ENCODE peak calls at places on chromosomes 13 and 19, in seven cellular contexts. One of them, this sample, is unnamed.

GRCh38 chr19:2186071-2186846 is 22.5 kb downstream of the DOT1L start:
- DNase-seq in neural progenitor cell: peak; percentile 39
- DNase-seq in colonic mucosa: peak; percentile 52
- DNase-seq in esophagus squamous epithelium: no peak
- DNase-seq in psoas muscle: peak; percentile 96
- DNase-seq in endodermal cell: peak; percentile 70
- DNase-seq in PC-3: no peak
- DNase-seq in this sample: no peak

GRCh38 chr19:58279925-58280316 is 1.2 kb downstream of the ZNF8 start:
- DNase-seq in endodermal cell: no peak
- DNase-seq in colonic mucosa: no peak
- DNase-seq in psoas muscle: no peak
- DNase-seq in esophagus squamous epithelium: no peak
- DNase-seq in neural progenitor cell: no peak
- DNase-seq in PC-3: no peak
- DNase-seq in this sample: no peak

GRCh38 chr19:16791942-16792341 is 37.3 kb upstream of the SIN3B start:
- DNase-seq in psoas muscle: no peak
- DNase-seq in esophagus squamous epithelium: no peak
- DNase-seq in colonic mucosa: no peak
- DNase-seq in neural progenitor cell: no peak
- DNase-seq in PC-3: no peak
- DNase-seq in endodermal cell: no peak
- DNase-seq in this sample: no peak

GRCh38 chr19:35153701-35154534 is 617 bp upstream of the FXYD5 start:
- DNase-seq in esophagus squamous epithelium: no peak
- DNase-seq in colonic mucosa: peak; percentile 50
- DNase-seq in PC-3: peak; percentile 58
- DNase-seq in psoas muscle: peak; percentile 65
- DNase-seq in endodermal cell: peak; percentile 88
- DNase-seq in neural progenitor cell: peak; percentile 79
- DNase-seq in this sample: peak; percentile 44

GRCh38 chr19:15448778-15449619 is 757 bp downstream of the WIZ start:
- DNase-seq in endodermal cell: peak; percentile 65
- DNase-seq in esophagus squamous epithelium: no peak
- DNase-seq in psoas muscle: peak; percentile 69
- DNase-seq in PC-3: no peak
- DNase-seq in neural progenitor cell: peak; percentile 42
- DNase-seq in colonic mucosa: no peak
- DNase-seq in this sample: no peak

GRCh38 chr13:77150651-77151050 is 123.7 kb upstream of the FBXL3 start:
- DNase-seq in PC-3: no peak
- DNase-seq in neural progenitor cell: no peak
- DNase-seq in psoas muscle: no peak
- DNase-seq in endodermal cell: no peak
- DNase-seq in colonic mucosa: no peak
- DNase-seq in esophagus squamous epithelium: no peak
- DNase-seq in this sample: no peak

GRCh38 chr19:41876847-41877489 is at the start of gene CD79A:
- DNase-seq in psoas muscle: peak; percentile 23
- DNase-seq in endodermal cell: no peak
- DNase-seq in PC-3: no peak
- DNase-seq in neural progenitor cell: no peak
- DNase-seq in esophagus squamous epithelium: no peak
- DNase-seq in colonic mucosa: no peak
- DNase-seq in this sample: no peak

GRCh38 chr19:33208904-33209843 is 15.0 kb downstream of the LRP3 start:
- DNase-seq in PC-3: no peak
- DNase-seq in colonic mucosa: no peak
- DNase-seq in psoas muscle: peak; percentile 68
- DNase-seq in esophagus squamous epithelium: no peak
- DNase-seq in endodermal cell: no peak
- DNase-seq in neural progenitor cell: no peak
- DNase-seq in this sample: no peak

GRCh38 chr13:48595330-48596127 is 58.2 kb upstream of the CYSLTR2 start:
- DNase-seq in esophagus squamous epithelium: no peak
- DNase-seq in psoas muscle: no peak
- DNase-seq in PC-3: peak; percentile 65
- DNase-seq in neural progenitor cell: peak; percentile 45
- DNase-seq in colonic mucosa: peak; percentile 68
- DNase-seq in endodermal cell: peak; percentile 83
- DNase-seq in this sample: peak; percentile 76

GRCh38 chr13:25466880-25467279 is 95.1 kb downstream of the ATP8A2 start:
- DNase-seq in endodermal cell: peak; percentile 54
- DNase-seq in esophagus squamous epithelium: no peak
- DNase-seq in neural progenitor cell: no peak
- DNase-seq in PC-3: no peak
- DNase-seq in psoas muscle: no peak
- DNase-seq in colonic mucosa: no peak
- DNase-seq in this sample: no peak
- TF ChIP-seq CTCF in endodermal cell: peak; percentile 30
- TF ChIP-seq CTCF in esophagus squamous epithelium: no peak
- TF ChIP-seq CTCF in neural progenitor cell: no peak
- TF ChIP-seq CTCF in PC-3: no peak
- TF ChIP-seq CTCF in psoas muscle: no peak
- TF ChIP-seq CTCF in colonic mucosa: no peak
- TF ChIP-seq CTCF in this sample: no peak

GRCh38 chr13:101150998-101151397 is 265.3 kb downstream of the NALCN start:
- DNase-seq in colonic mucosa: no peak
- DNase-seq in endodermal cell: no peak
- DNase-seq in PC-3: no peak
- DNase-seq in esophagus squamous epithelium: no peak
- DNase-seq in psoas muscle: no peak
- DNase-seq in neural progenitor cell: peak; percentile 45
- DNase-seq in this sample: no peak
- H3K4me3 ChIP-seq in colonic mucosa: no peak overlapping the region
- H3K4me3 ChIP-seq in endodermal cell: no peak overlapping the region
- H3K4me3 ChIP-seq in PC-3: no peak overlapping the region
- H3K4me3 ChIP-seq in esophagus squamous epithelium: no peak overlapping the region
- H3K4me3 ChIP-seq in psoas muscle: no peak overlapping the region
- H3K4me3 ChIP-seq in neural progenitor cell: no peak overlapping the region
- H3K4me3 ChIP-seq in this sample: no peak overlapping the region

DNA sequence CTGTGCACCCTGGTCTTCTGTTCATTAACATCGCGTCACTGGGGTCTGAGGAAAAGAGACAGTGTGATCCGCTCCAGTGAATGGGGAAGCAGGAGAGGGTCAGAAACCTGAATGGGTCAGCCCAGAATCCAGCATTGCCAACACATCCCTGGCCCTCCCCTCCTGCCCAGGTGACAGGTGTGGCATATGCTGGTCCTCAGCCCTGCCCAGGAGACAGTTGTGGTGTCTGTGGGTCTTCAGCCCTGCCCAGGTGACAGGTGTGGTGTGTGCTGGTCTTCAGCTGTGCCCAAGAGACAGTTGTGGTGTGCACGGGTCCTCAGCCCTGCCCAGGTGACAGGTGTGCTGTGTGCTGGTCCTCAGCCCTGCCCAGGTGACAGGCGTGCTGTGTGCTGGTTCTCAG is 8.0 kb downstream of the TFDP1 start:
- DNase-seq in endodermal cell: peak; percentile 13
- DNase-seq in PC-3: no peak
- DNase-seq in colonic mucosa: peak; percentile 7
- DNase-seq in esophagus squamous epithelium: no peak
- DNase-seq in neural progenitor cell: no peak
- DNase-seq in psoas muscle: peak; percentile 26
- DNase-seq in this sample: no peak
- H3K4me1 ChIP-seq in endodermal cell: no peaks in the 10 kb centered on the region
- H3K4me1 ChIP-seq in PC-3: no peaks in the 10 kb centered on the region
- H3K4me1 ChIP-seq in colonic mucosa: no peaks in the 10 kb centered on the region
- H3K4me1 ChIP-seq in esophagus squamous epithelium: peaks cover 4% of the 10 kb centered on the region
- H3K4me1 ChIP-seq in neural progenitor cell: no peaks in the 10 kb centered on the region
- H3K4me1 ChIP-seq in psoas muscle: no peaks in the 10 kb centered on the region
- H3K4me1 ChIP-seq in this sample: no peaks in the 10 kb centered on the region

GRCh38 chr13:65985632-65986031 is 1244.5 kb downstream of the PCDH9 start:
- DNase-seq in psoas muscle: no peak
- DNase-seq in endodermal cell: peak; percentile 85
- DNase-seq in colonic mucosa: peak; percentile 26
- DNase-seq in neural progenitor cell: peak; percentile 39
- DNase-seq in PC-3: peak; percentile 34
- DNase-seq in esophagus squamous epithelium: no peak
- DNase-seq in this sample: peak; percentile 25
- TF ChIP-seq CTCF in psoas muscle: no peak
- TF ChIP-seq CTCF in endodermal cell: peak; percentile 69
- TF ChIP-seq CTCF in colonic mucosa: no peak
- TF ChIP-seq CTCF in neural progenitor cell: peak; percentile 50
- TF ChIP-seq CTCF in PC-3: peak; percentile 48
- TF ChIP-seq CTCF in esophagus squamous epithelium: no peak
- TF ChIP-seq CTCF in this sample: peak; percentile 36

DNA sequence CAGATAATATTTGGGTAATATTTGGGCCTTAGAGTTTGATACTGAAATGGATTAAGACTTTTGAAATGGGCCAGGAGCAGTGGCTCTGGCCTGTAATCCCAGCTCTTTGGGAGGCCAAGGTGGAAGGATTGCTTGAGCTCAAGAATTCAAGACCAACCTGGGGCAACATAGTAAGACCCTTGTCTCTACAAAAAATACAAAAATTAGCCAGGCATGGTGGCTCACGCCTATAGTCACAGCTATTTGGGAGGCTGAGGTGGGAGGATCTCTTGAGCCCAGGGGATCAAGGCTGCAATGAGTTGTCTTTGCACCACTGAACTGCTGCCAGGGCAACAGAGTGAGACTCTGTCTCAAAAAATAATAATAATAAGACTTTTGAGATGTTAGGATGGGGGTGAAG is 926 bp upstream of the ZNF836 start:
- DNase-seq in esophagus squamous epithelium: no peak
- DNase-seq in endodermal cell: no peak
- DNase-seq in PC-3: no peak
- DNase-seq in psoas muscle: no peak
- DNase-seq in neural progenitor cell: no peak
- DNase-seq in colonic mucosa: no peak
- DNase-seq in this sample: no peak
- H3K4me3 ChIP-seq in esophagus squamous epithelium: no peak overlapping the region
- H3K4me3 ChIP-seq in endodermal cell: peak overlapping the region; percentile 100
- H3K4me3 ChIP-seq in PC-3: peak overlapping the region; percentile 82
- H3K4me3 ChIP-seq in psoas muscle: peak overlapping the region; percentile 89
- H3K4me3 ChIP-seq in neural progenitor cell: no peak overlapping the region
- H3K4me3 ChIP-seq in colonic mucosa: no peak overlapping the region
- H3K4me3 ChIP-seq in this sample: no peak overlapping the region